ENCODE peak calls at places on chromosomes 7 and 10, in seven cellular contexts. G, X, O, M, N, H and I are unnamed samples. For H4K20me1, the result is how much of the 10 kb centered on the place peaks cover.

GRCh38 chr10:23351914-23352313 is 7.3 kb upstream of the C10orf67 start:
- DNase-seq in G (no peak), X (no peak), O (peak), M (no peak), N (peak), H (no peak), I (no peak)

GRCh38 chr10:60652628-60653027 is 125.7 kb upstream of the CDK1 start:
- DNase-seq in G (no peak), X (no peak), O (no peak), M (peak), N (no peak), H (no peak), I (no peak)

GRCh38 chr10:101941871-101942270 is 98.3 kb upstream of the KCNIP2 start:
- DNase-seq in G (no peak), X (no peak), O (peak), M (no peak), N (peak), H (no peak), I (no peak)

GRCh38 chr10:323651-324293 is 188.5 kb downstream of the ZMYND11 start:
- DNase-seq in G (no peak), X (peak), O (peak), M (no peak), N (peak), H (no peak), I (no peak)

GRCh38 chr7:151829707-151830106 is 47.2 kb downstream of the PRKAG2 start:
- DNase-seq in G (no peak), X (no peak), O (no peak), M (no peak), N (no peak), H (no peak), I (no peak)

GRCh38 chr7:24723178-24723530 is 34.1 kb downstream of the GSDME start:
- DNase-seq in G (no peak), X (no peak), O (no peak), M (peak), N (no peak), H (no peak), I (no peak)

GRCh38 chr7:130141161-130141857 is 63.9 kb downstream of the TMEM209 start:
- DNase-seq in G (no peak), X (no peak), O (peak), M (no peak), N (no peak), H (peak), I (peak)

GRCh38 chr10:11881477-11882417 is 58.6 kb downstream of the PROSER2 start:
- DNase-seq in G (no peak), X (peak), O (peak), M (peak), N (peak), H (peak), I (peak)

GRCh38 chr7:135160098-135160857 is 10.2 kb downstream of the CYREN start:
- DNase-seq in G (peak), X (no peak), O (peak), M (peak), N (no peak), H (no peak), I (no peak)

GRCh38 chr10:16776896-16777295 is 40.3 kb downstream of the RSU1 start:
- DNase-seq in G (no peak), X (no peak), O (peak), M (no peak), N (no peak), H (no peak), I (no peak)

GRCh38 chr7:43653891-43654504 is 71.1 kb downstream of the STK17A start:
- DNase-seq in G (no peak), X (no peak), O (no peak), M (no peak), N (no peak), H (no peak), I (no peak)

GRCh38 chr7:106959753-106960152 is 84.8 kb upstream of the PRKAR2B start:
- DNase-seq in G (no peak), X (no peak), O (no peak), M (peak), N (peak), H (peak), I (peak)

GRCh38 chr10:102819054-102819453 is 18.2 kb downstream of the CYP17A1 start:
- DNase-seq in G (no peak), X (no peak), O (no peak), M (no peak), N (peak), H (no peak), I (no peak)

GRCh38 chr7:127588019-127588696 is at the start of gene ARF5:
- DNase-seq in G (peak), X (peak), O (peak), M (peak), N (peak), H (peak), I (peak)

GRCh38 chr7:151590801-151591771 is 71.4 kb upstream of the RHEB start:
- DNase-seq in G (no peak), X (no peak), O (no peak), M (no peak), N (no peak), H (no peak), I (no peak)

GRCh38 chr7:11605749-11606148 is 226.2 kb downstream of the THSD7A start:
- DNase-seq in G (no peak), X (no peak), O (no peak), M (no peak), N (no peak), H (no peak), I (no peak)

GRCh38 chr7:17339139-17339538 is 40.7 kb downstream of the AHR start:
- DNase-seq in G (no peak), X (no peak), O (no peak), M (no peak), N (no peak), H (no peak), I (no peak)

GRCh38 chr10:1628757-1629156 is 108.6 kb downstream of the ADARB2 start:
- DNase-seq in G (no peak), X (no peak), O (no peak), M (no peak), N (no peak), H (no peak), I (no peak)

GRCh38 chr10:77685494-77685893 is 47.9 kb upstream of the KCNMA1 start:
- DNase-seq in G (no peak), X (no peak), O (no peak), M (no peak), N (no peak), H (no peak), I (no peak)

GRCh38 chr7:81990395-81990794 is 220.5 kb upstream of the HGF start:
- DNase-seq in G (no peak), X (peak), O (peak), M (no peak), N (no peak), H (no peak), I (no peak)

GRCh38 chr7:171364-171904 is 20.9 kb upstream of the FAM20C start:
- DNase-seq in G (no peak), X (no peak), O (no peak), M (no peak), N (no peak), H (peak), I (no peak)

GRCh38 chr7:135943266-135943889 is 33.8 kb downstream of the MTPN start:
- DNase-seq in G (peak), X (no peak), O (no peak), M (peak), N (no peak), H (peak), I (no peak)

GRCh38 chr10:30063098-30063497 is 3.7 kb upstream of the JCAD start:
- DNase-seq in G (no peak), X (no peak), O (peak), M (no peak), N (peak), H (no peak), I (no peak)

GRCh38 chr7:16817536-16817935 is 12.7 kb upstream of the AGR2 start:
- DNase-seq in G (no peak), X (no peak), O (peak), M (no peak), N (peak), H (no peak), I (no peak)

GRCh38 chr10:47384148-47384921 is at the start of gene ZNF488:
- DNase-seq in G (peak), X (peak), O (peak), M (peak), N (peak), H (peak), I (peak)

GRCh38 chr7:32582036-32582435 is 86.7 kb downstream of the AVL9 start:
- DNase-seq in G (no peak), X (no peak), O (peak), M (no peak), N (no peak), H (no peak), I (no peak)

GRCh38 chr7:133795061-133795460 is 332.1 kb upstream of the LRGUK start:
- DNase-seq in G (no peak), X (no peak), O (no peak), M (no peak), N (no peak), H (no peak), I (no peak)

GRCh38 chr7:110454713-110455112 is 636.2 kb upstream of the LRRN3 start:
- DNase-seq in G (peak), X (no peak), O (no peak), M (no peak), N (no peak), H (no peak), I (no peak)

GRCh38 chr10:33074443-33074842 is 116.4 kb upstream of the ITGB1 start:
- DNase-seq in G (no peak), X (no peak), O (no peak), M (no peak), N (no peak), H (no peak), I (no peak)

GRCh38 chr7:81007053-81007452 is 88.2 kb upstream of the SEMA3C start:
- DNase-seq in G (no peak), X (no peak), O (peak), M (no peak), N (no peak), H (no peak), I (no peak)

GRCh38 chr7:69622960-69623359 is 24.7 kb downstream of the AUTS2 start:
- DNase-seq in G (no peak), X (no peak), O (no peak), M (no peak), N (no peak), H (no peak), I (no peak)

GRCh38 chr7:69624842-69625637 is 26.8 kb downstream of the AUTS2 start:
- DNase-seq in G (no peak), X (no peak), O (no peak), M (no peak), N (no peak), H (peak), I (no peak)

GRCh38 chr7:69622014-69622818 is 23.9 kb downstream of the AUTS2 start:
- DNase-seq in G (no peak), X (no peak), O (no peak), M (no peak), N (no peak), H (peak), I (no peak)

GRCh38 chr7:69625798-69626197 is 27.5 kb downstream of the AUTS2 start:
- DNase-seq in G (no peak), X (no peak), O (no peak), M (no peak), N (no peak), H (no peak), I (no peak)

DNA sequence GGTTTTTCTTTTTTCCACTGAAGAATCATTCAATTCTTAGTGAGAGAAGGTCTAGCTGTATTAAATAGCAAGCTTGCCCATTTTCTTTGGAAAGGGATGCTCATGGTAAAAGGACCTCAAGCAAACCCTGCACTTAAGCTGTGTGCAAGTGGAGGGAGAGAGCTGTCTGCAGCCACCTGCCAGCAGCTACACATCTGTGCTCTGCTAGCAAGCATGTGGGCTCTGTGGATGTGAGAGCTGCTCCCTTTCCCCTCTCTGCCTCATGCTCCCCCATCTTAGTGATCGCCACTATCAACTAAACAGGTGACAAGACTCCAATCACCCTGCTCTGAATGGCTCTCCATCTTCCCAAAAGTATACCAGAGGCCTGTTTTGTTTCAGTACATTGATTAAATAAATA is 26.2 kb downstream of the AUTS2 start:
- DNase-seq in G (no peak), X (no peak), O (no peak), M (peak), N (no peak), H (no peak), I (no peak)
- H4K20me1 ChIP-seq in G (under half), X (under half), O (under half), M (under half), N (under half), H (under half), I (half or more)

GRCh38 chr7:95794917-95795515 is 22.7 kb downstream of the DYNC1I1 start:
- DNase-seq in G (peak), X (peak), O (peak), M (peak), N (peak), H (peak), I (peak)
- TF ChIP-seq EZH2phosphoT487 in G (no peak), X (no peak), O (no peak), M (no peak), N (no peak), H (no peak), I (no peak)

GRCh38 chr10:124069341-124069740 is 24.1 kb downstream of the CHST15 start:
- DNase-seq in G (peak), X (no peak), O (no peak), M (no peak), N (no peak), H (no peak), I (no peak)
- H4K20me1 ChIP-seq in G (under half), X (under half), O (under half), M (under half), N (under half), H (under half), I (under half)

GRCh38 chr7:30047124-30047523 is 18.9 kb downstream of the PLEKHA8 start:
- DNase-seq in G (no peak), X (no peak), O (peak), M (no peak), N (no peak), H (no peak), I (no peak)
- TF ChIP-seq EZH2phosphoT487 in G (no peak), X (no peak), O (no peak), M (no peak), N (no peak), H (no peak), I (no peak)

DNA sequence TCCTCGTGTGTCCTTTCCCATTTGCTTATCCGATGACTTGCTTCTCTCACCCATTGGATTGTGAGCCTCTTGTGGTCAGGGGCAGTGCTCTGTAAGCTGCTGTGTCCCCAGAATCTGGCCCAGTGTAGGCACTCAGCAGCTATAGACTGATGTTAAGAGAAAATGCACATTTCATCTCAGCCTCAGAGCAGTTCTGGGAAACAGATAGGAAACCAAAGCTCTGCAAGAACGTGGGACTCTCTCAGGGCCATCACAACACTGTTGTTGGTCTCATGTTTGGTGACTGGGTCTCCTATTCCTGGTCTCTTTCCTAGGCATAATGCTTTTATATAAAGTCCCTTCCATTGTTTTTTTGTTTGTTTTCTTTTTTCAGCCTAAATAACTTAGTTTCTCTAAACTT is 141.2 kb downstream of the ST7 start:
- DNase-seq in G (no peak), X (no peak), O (no peak), M (no peak), N (no peak), H (no peak), I (no peak)
- H4K20me1 ChIP-seq in G (under half), X (under half), O (under half), M (under half), N (under half), H (under half), I (under half)

GRCh38 chr7:100720645-100721504 is 607 bp downstream of the EPO start:
- DNase-seq in G (no peak), X (no peak), O (peak), M (no peak), N (no peak), H (peak), I (peak)

GRCh38 chr7:100723732-100724275 is 3.5 kb downstream of the EPO start:
- DNase-seq in G (no peak), X (no peak), O (no peak), M (no peak), N (no peak), H (no peak), I (no peak)

GRCh38 chr7:100721505-100721812 is 1.2 kb downstream of the EPO start:
- DNase-seq in G (no peak), X (no peak), O (no peak), M (no peak), N (no peak), H (no peak), I (no peak)

GRCh38 chr7:100720320-100720644 is at the start of gene EPO:
- DNase-seq in G (no peak), X (no peak), O (peak), M (no peak), N (no peak), H (peak), I (peak)

GRCh38 chr7:100722480-100723212 is 2.4 kb downstream of the EPO start:
- DNase-seq in G (no peak), X (no peak), O (no peak), M (no peak), N (no peak), H (no peak), I (no peak)
- TF ChIP-seq EZH2phosphoT487 in G (no peak), X (no peak), O (no peak), M (no peak), N (no peak), H (no peak), I (no peak)

GRCh38 chr10:97743169-97743945 is 6.4 kb downstream of the ZFYVE27 start:
- DNase-seq in G (no peak), X (no peak), O (no peak), M (no peak), N (no peak), H (no peak), I (no peak)

GRCh38 chr10:97747573-97747972 is 10.6 kb downstream of the ZFYVE27 start:
- DNase-seq in G (no peak), X (no peak), O (no peak), M (no peak), N (no peak), H (no peak), I (no peak)

GRCh38 chr10:97740613-97741012 is 3.7 kb downstream of the ZFYVE27 start:
- DNase-seq in G (no peak), X (no peak), O (no peak), M (no peak), N (no peak), H (no peak), I (no peak)

GRCh38 chr10:97748116-97748515 is 11.2 kb downstream of the ZFYVE27 start:
- DNase-seq in G (no peak), X (no peak), O (no peak), M (no peak), N (no peak), H (no peak), I (no peak)

GRCh38 chr10:97744405-97745035 is 7.6 kb downstream of the ZFYVE27 start:
- DNase-seq in G (no peak), X (no peak), O (no peak), M (no peak), N (no peak), H (no peak), I (no peak)
- H4K20me1 ChIP-seq in G (under half), X (under half), O (under half), M (under half), N (under half), H (under half), I (under half)

GRCh38 chr10:37314350-37314749 is 189.0 kb downstream of the ANKRD30A start:
- DNase-seq in G (no peak), X (no peak), O (no peak), M (no peak), N (peak), H (no peak), I (no peak)
- TF ChIP-seq EZH2phosphoT487 in G (no peak), X (no peak), O (no peak), M (no peak), N (no peak), H (no peak), I (no peak)

GRCh38 chr10:132646443-132647097 is 109.0 kb downstream of the INPP5A start:
- DNase-seq in G (no peak), X (no peak), O (no peak), M (no peak), N (no peak), H (no peak), I (no peak)
- H4K20me1 ChIP-seq in G (under half), X (under half), O (under half), M (under half), N (under half), H (under half), I (under half)

GRCh38 chr10:116251602-116252395 is 21.2 kb downstream of the GFRA1 start:
- DNase-seq in G (no peak), X (no peak), O (no peak), M (no peak), N (no peak), H (no peak), I (no peak)

GRCh38 chr10:116256749-116257259 is 16.2 kb downstream of the GFRA1 start:
- DNase-seq in G (no peak), X (no peak), O (no peak), M (no peak), N (no peak), H (no peak), I (no peak)

GRCh38 chr10:116253716-116254115 is 19.3 kb downstream of the GFRA1 start:
- DNase-seq in G (no peak), X (no peak), O (no peak), M (no peak), N (no peak), H (no peak), I (no peak)

GRCh38 chr10:116255931-116256748 is 16.9 kb downstream of the GFRA1 start:
- DNase-seq in G (no peak), X (no peak), O (no peak), M (no peak), N (no peak), H (no peak), I (no peak)

GRCh38 chr10:116254422-116255152 is 18.4 kb downstream of the GFRA1 start:
- DNase-seq in G (peak), X (no peak), O (no peak), M (no peak), N (no peak), H (peak), I (peak)
- TF ChIP-seq EZH2phosphoT487 in G (no peak), X (no peak), O (no peak), M (no peak), N (no peak), H (no peak), I (no peak)